ENCODE peak calls at places on chromosomes 13 and 19, in six cellular contexts. V is psoas muscle, O is progenitor cell of endocrine pancreas, Y is upper lobe of left lung, X is heart right ventricle, M is tibial artery. T is an unnamed sample.
A peak's percentile ranks its signal among the peaks of the same experiment; 100 is the strongest.

GRCh38 chr13:95677564-95678386 is 836 bp downstream of the DNAJC3 start:
- DNase-seq in V (no peak), O (no peak), Y (peak; percentile 63), X (no peak), M (peak; percentile 81), T (no peak)

GRCh38 chr19:2627319-2627829 is 75.1 kb downstream of the GNG7 start:
- DNase-seq in V (peak; percentile 87), O (no peak), Y (peak; percentile 95), X (peak; percentile 65), M (peak; percentile 96), T (no peak)

GRCh38 chr13:94195715-94196114 is 283.8 kb downstream of the DCT start:
- DNase-seq in V (no peak), O (no peak), Y (no peak), X (no peak), M (no peak), T (no peak)

GRCh38 chr13:26386026-26386425 is 132.1 kb downstream of the CDK8 start:
- DNase-seq in V (no peak), O (no peak), Y (no peak), X (no peak), M (no peak), T (no peak)

GRCh38 chr13:29543230-29544215 is 52.0 kb downstream of the SLC7A1 start:
- DNase-seq in V (no peak), O (no peak), Y (no peak), X (no peak), M (no peak), T (peak; percentile 81)

GRCh38 chr19:10699650-10700335 is 1.4 kb upstream of the QTRT1 start:
- DNase-seq in V (no peak), O (no peak), Y (peak; percentile 47), X (no peak), M (no peak), T (peak; percentile 73)

GRCh38 chr19:10471909-10472308 is 31.2 kb downstream of the KEAP1 start:
- DNase-seq in V (no peak), O (no peak), Y (no peak), X (no peak), M (no peak), T (no peak)

GRCh38 chr13:42707596-42707995 is 73.8 kb upstream of the FAM216B start:
- DNase-seq in V (no peak), O (no peak), Y (no peak), X (no peak), M (no peak), T (no peak)

GRCh38 chr19:10566658-10567410 is 1.0 kb upstream of the KRI1 start:
- DNase-seq in V (no peak), O (no peak), Y (peak; percentile 25), X (no peak), M (no peak), T (peak; percentile 73)

GRCh38 chr13:53201454-53202225 is 173.0 kb downstream of the OLFM4 start:
- DNase-seq in V (peak; percentile 9), O (peak; percentile 23), Y (no peak), X (peak; percentile 25), M (no peak), T (peak; percentile 12)

GRCh38 chr19:47514151-47514868 is 553 bp downstream of the NAPA start:
- DNase-seq in V (no peak), O (no peak), Y (peak; percentile 31), X (no peak), M (no peak), T (no peak)

GRCh38 chr19:1361601-1362384 is 21.9 kb upstream of the NDUFS7 start:
- DNase-seq in V (no peak), O (no peak), Y (no peak), X (no peak), M (no peak), T (peak; percentile 61)

GRCh38 chr13:110227864-110228643 is 78.9 kb downstream of the COL4A1 start:
- DNase-seq in V (no peak), O (no peak), Y (no peak), X (no peak), M (peak; percentile 65), T (no peak)

GRCh38 chr13:80558074-80558473 is 217.1 kb upstream of the SPRY2 start:
- DNase-seq in V (no peak), O (no peak), Y (no peak), X (no peak), M (no peak), T (no peak)

GRCh38 chr13:40664100-40665060 is 2.1 kb downstream of the FOXO1 start:
- DNase-seq in V (peak; percentile 88), O (peak; percentile 37), Y (peak; percentile 86), X (peak; percentile 87), M (peak; percentile 90), T (peak; percentile 66)

GRCh38 chr13:110108348-110109139 is 198.4 kb downstream of the COL4A1 start:
- DNase-seq in V (peak; percentile 78), O (peak; percentile 59), Y (peak; percentile 74), X (peak; percentile 81), M (peak; percentile 91), T (peak; percentile 54)

GRCh38 chr13:60016229-60016628 is 147.5 kb downstream of the DIAPH3 start:
- DNase-seq in V (no peak), O (no peak), Y (no peak), X (no peak), M (no peak), T (no peak)

GRCh38 chr19:5665781-5666513 is 14.4 kb downstream of the MICOS13 start:
- DNase-seq in V (no peak), O (no peak), Y (no peak), X (no peak), M (no peak), T (no peak)

GRCh38 chr19:5607318-5608270 is 15.0 kb downstream of the SAFB2 start:
- DNase-seq in V (no peak), O (no peak), Y (no peak), X (no peak), M (no peak), T (no peak)

GRCh38 chr19:7861619-7862412 is 12.4 kb downstream of the PRR36 start:
- DNase-seq in V (no peak), O (no peak), Y (no peak), X (no peak), M (no peak), T (no peak)
- TF ChIP-seq CTCF in V (no peak), O (peak; percentile 61), Y (no peak), X (no peak), M (no peak), T (no peak)

GRCh38 chr19:18771328-18772242 is 19.5 kb downstream of the COMP start:
- DNase-seq in V (no peak), O (no peak), Y (no peak), X (no peak), M (no peak), T (no peak)
- TF ChIP-seq CTCF in V (no peak), O (peak; percentile 46), Y (no peak), X (no peak), M (no peak), T (peak; percentile 9)

GRCh38 chr19:15248106-15248505 is 15.9 kb upstream of the EPHX3 start:
- DNase-seq in V (no peak), O (no peak), Y (no peak), X (no peak), M (peak; percentile 91), T (no peak)
- TF ChIP-seq CTCF in V (no peak), O (no peak), Y (no peak), X (no peak), M (no peak), T (no peak)

GRCh38 chr19:44988896-44989563 is 12.2 kb upstream of the RELB start:
- DNase-seq in V (peak; percentile 72), O (peak; percentile 47), Y (peak; percentile 54), X (peak; percentile 65), M (peak; percentile 74), T (peak; percentile 88)
- TF ChIP-seq CTCF in V (peak; percentile 39), O (peak; percentile 61), Y (peak; percentile 49), X (peak; percentile 51), M (peak; percentile 52), T (peak; percentile 74)

T was measured in GM13976.